ENCODE peak calls at places on chromosomes 12 and 14, in six cellular contexts. One of them, this sample, is unnamed.

GRCh38 chr14:96304956-96305355 is 48.9 kb downstream of the BDKRB1 start:
- DNase-seq in gastrocnemius medialis: no peak
- DNase-seq in vagina: no peak
- DNase-seq in A549: no peak
- DNase-seq in stomach: no peak
- DNase-seq in breast epithelium: no peak
- DNase-seq in this sample: no peak

GRCh38 chr12:132379996-132380395 is 50.6 kb upstream of the GALNT9 start:
- DNase-seq in gastrocnemius medialis: no peak
- DNase-seq in breast epithelium: no peak
- DNase-seq in vagina: no peak
- DNase-seq in stomach: no peak
- DNase-seq in A549: peak; percentile 31
- DNase-seq in this sample: no peak

GRCh38 chr12:50402270-50403000 is 1.8 kb downstream of the LARP4 start:
- DNase-seq in vagina: no peak
- DNase-seq in breast epithelium: no peak
- DNase-seq in stomach: no peak
- DNase-seq in gastrocnemius medialis: no peak
- DNase-seq in A549: no peak
- DNase-seq in this sample: peak; percentile 21

GRCh38 chr12:67287311-67287710 is 18.2 kb downstream of the CAND1 start:
- DNase-seq in vagina: no peak
- DNase-seq in breast epithelium: no peak
- DNase-seq in stomach: no peak
- DNase-seq in gastrocnemius medialis: no peak
- DNase-seq in A549: no peak
- DNase-seq in this sample: no peak

GRCh38 chr14:76257111-76257803 is 105.5 kb downstream of the GPATCH2L start:
- DNase-seq in stomach: no peak
- DNase-seq in breast epithelium: no peak
- DNase-seq in gastrocnemius medialis: no peak
- DNase-seq in vagina: no peak
- DNase-seq in A549: no peak
- DNase-seq in this sample: no peak

GRCh38 chr12:50642035-50642451 is 121.9 kb upstream of the ATF1 start:
- DNase-seq in vagina: no peak
- DNase-seq in gastrocnemius medialis: no peak
- DNase-seq in stomach: no peak
- DNase-seq in A549: peak; percentile 22
- DNase-seq in breast epithelium: no peak
- DNase-seq in this sample: no peak

GRCh38 chr12:29589852-29590251 is 92.4 kb upstream of the OVCH1 start:
- DNase-seq in gastrocnemius medialis: no peak
- DNase-seq in stomach: no peak
- DNase-seq in breast epithelium: no peak
- DNase-seq in vagina: no peak
- DNase-seq in A549: no peak
- DNase-seq in this sample: no peak

GRCh38 chr14:24051162-24051788 is 534 bp upstream of the CARMIL3 start:
- DNase-seq in vagina: no peak
- DNase-seq in breast epithelium: no peak
- DNase-seq in gastrocnemius medialis: no peak
- DNase-seq in A549: no peak
- DNase-seq in stomach: peak; percentile 28
- DNase-seq in this sample: peak; percentile 43

GRCh38 chr12:22051114-22051698 is 5.2 kb downstream of the CMAS start:
- DNase-seq in stomach: no peak
- DNase-seq in breast epithelium: no peak
- DNase-seq in gastrocnemius medialis: no peak
- DNase-seq in A549: no peak
- DNase-seq in vagina: no peak
- DNase-seq in this sample: no peak

GRCh38 chr12:75660107-75660530 is 148.7 kb upstream of the KRR1 start:
- DNase-seq in vagina: no peak
- DNase-seq in gastrocnemius medialis: no peak
- DNase-seq in stomach: no peak
- DNase-seq in breast epithelium: no peak
- DNase-seq in A549: no peak
- DNase-seq in this sample: no peak

GRCh38 chr14:23657959-23658470 is 21.9 kb downstream of the DHRS2 start:
- DNase-seq in vagina: no peak
- DNase-seq in A549: no peak
- DNase-seq in stomach: no peak
- DNase-seq in gastrocnemius medialis: no peak
- DNase-seq in breast epithelium: no peak
- DNase-seq in this sample: no peak

GRCh38 chr14:102803139-102803538 is 25.9 kb downstream of the TRAF3 start:
- DNase-seq in gastrocnemius medialis: no peak
- DNase-seq in stomach: no peak
- DNase-seq in A549: no peak
- DNase-seq in breast epithelium: no peak
- DNase-seq in vagina: no peak
- DNase-seq in this sample: no peak

GRCh38 chr14:54048736-54049135 is 92.1 kb upstream of the BMP4 start:
- DNase-seq in gastrocnemius medialis: no peak
- DNase-seq in stomach: no peak
- DNase-seq in breast epithelium: no peak
- DNase-seq in A549: no peak
- DNase-seq in vagina: no peak
- DNase-seq in this sample: no peak

GRCh38 chr14:54050759-54051158 is 94.1 kb upstream of the BMP4 start:
- DNase-seq in gastrocnemius medialis: no peak
- DNase-seq in breast epithelium: no peak
- DNase-seq in vagina: no peak
- DNase-seq in stomach: peak; percentile 28
- DNase-seq in A549: no peak
- DNase-seq in this sample: no peak

GRCh38 chr14:54046250-54046649 is 89.6 kb upstream of the BMP4 start:
- DNase-seq in stomach: no peak
- DNase-seq in vagina: no peak
- DNase-seq in breast epithelium: no peak
- DNase-seq in gastrocnemius medialis: no peak
- DNase-seq in A549: no peak
- DNase-seq in this sample: no peak

GRCh38 chr14:54048311-54048710 is 91.7 kb upstream of the BMP4 start:
- DNase-seq in breast epithelium: no peak
- DNase-seq in A549: no peak
- DNase-seq in vagina: no peak
- DNase-seq in gastrocnemius medialis: no peak
- DNase-seq in stomach: no peak
- DNase-seq in this sample: no peak

DNA sequence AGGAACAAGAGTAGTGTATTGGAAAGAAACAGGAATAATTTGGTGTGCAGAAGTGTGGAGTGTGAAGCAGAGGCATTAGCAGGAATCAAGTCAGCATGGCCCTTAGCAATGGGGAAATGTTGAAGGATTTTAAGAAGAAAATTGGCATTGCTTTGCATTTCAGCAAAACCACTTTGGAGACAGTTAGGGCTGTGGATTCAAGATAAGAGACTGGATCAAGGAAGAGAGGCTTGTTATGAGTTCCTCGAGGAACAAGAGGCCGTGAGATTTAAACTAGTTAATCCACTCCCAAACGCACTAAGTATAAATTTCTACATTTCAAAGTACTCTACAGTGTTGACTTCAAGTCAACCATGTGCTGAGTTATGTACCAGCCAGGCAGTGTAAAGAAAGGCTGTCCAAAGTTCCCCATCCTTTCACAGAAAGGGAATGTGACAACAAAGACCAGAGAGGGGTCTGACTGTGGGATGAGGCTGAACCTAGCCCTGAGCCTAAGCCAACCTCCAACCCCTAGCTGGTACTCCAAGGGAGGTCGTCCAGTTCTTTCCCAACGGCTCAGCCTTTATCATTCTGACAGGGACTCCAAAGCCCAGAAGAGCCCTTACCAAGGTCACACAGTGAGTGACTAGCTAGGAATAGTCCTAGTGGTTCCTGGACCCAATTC is 91.2 kb upstream of the BMP4 start:
- DNase-seq in breast epithelium: no peak
- DNase-seq in vagina: no peak
- DNase-seq in gastrocnemius medialis: no peak
- DNase-seq in stomach: no peak
- DNase-seq in A549: no peak
- DNase-seq in this sample: no peak
- TF ChIP-seq CTCF in breast epithelium: no peak
- TF ChIP-seq CTCF in vagina: no peak
- TF ChIP-seq CTCF in gastrocnemius medialis: no peak
- TF ChIP-seq CTCF in stomach: no peak
- TF ChIP-seq CTCF in A549: no peak
- TF ChIP-seq CTCF in this sample: no peak

GRCh38 chr12:102059343-102059742 is 2.4 kb downstream of the WASHC3 start:
- DNase-seq in A549: no peak
- DNase-seq in stomach: no peak
- DNase-seq in gastrocnemius medialis: no peak
- DNase-seq in vagina: no peak
- DNase-seq in breast epithelium: no peak
- DNase-seq in this sample: no peak

GRCh38 chr12:102062419-102062806 is 622 bp upstream of the WASHC3 start:
- DNase-seq in gastrocnemius medialis: no peak
- DNase-seq in stomach: no peak
- DNase-seq in A549: no peak
- DNase-seq in vagina: no peak
- DNase-seq in breast epithelium: no peak
- DNase-seq in this sample: no peak

GRCh38 chr12:102063066-102063465 is 1.3 kb upstream of the WASHC3 start:
- DNase-seq in breast epithelium: no peak
- DNase-seq in A549: no peak
- DNase-seq in stomach: no peak
- DNase-seq in vagina: no peak
- DNase-seq in gastrocnemius medialis: no peak
- DNase-seq in this sample: no peak

GRCh38 chr12:102061096-102061555 is 665 bp downstream of the WASHC3 start:
- DNase-seq in breast epithelium: no peak
- DNase-seq in A549: no peak
- DNase-seq in stomach: no peak
- DNase-seq in vagina: no peak
- DNase-seq in gastrocnemius medialis: no peak
- DNase-seq in this sample: no peak

GRCh38 chr12:102061556-102062418 is at the start of gene WASHC3:
- DNase-seq in gastrocnemius medialis: peak; percentile 93
- DNase-seq in A549: peak; percentile 80
- DNase-seq in stomach: peak; percentile 95
- DNase-seq in vagina: no peak
- DNase-seq in breast epithelium: peak; percentile 94
- DNase-seq in this sample: peak; percentile 99
- TF ChIP-seq POLR2A in gastrocnemius medialis: peak; percentile 78
- TF ChIP-seq POLR2A in A549: peak; percentile 67
- TF ChIP-seq POLR2A in stomach: no peak
- TF ChIP-seq POLR2A in vagina: no peak
- TF ChIP-seq POLR2A in breast epithelium: peak; percentile 71
- TF ChIP-seq POLR2A in this sample: peak; percentile 56

GRCh38 chr14:91207008-91207407 is 37.5 kb downstream of the GPR68 start:
- DNase-seq in stomach: no peak
- DNase-seq in vagina: no peak
- DNase-seq in breast epithelium: no peak
- DNase-seq in A549: no peak
- DNase-seq in gastrocnemius medialis: no peak
- DNase-seq in this sample: no peak

GRCh38 chr14:91205449-91205848 is 39.1 kb downstream of the GPR68 start:
- DNase-seq in A549: no peak
- DNase-seq in stomach: no peak
- DNase-seq in gastrocnemius medialis: no peak
- DNase-seq in breast epithelium: no peak
- DNase-seq in vagina: no peak
- DNase-seq in this sample: no peak

GRCh38 chr14:91202234-91202974 is 42.1 kb downstream of the GPR68 start:
- DNase-seq in gastrocnemius medialis: peak; percentile 32
- DNase-seq in breast epithelium: no peak
- DNase-seq in stomach: peak; percentile 34
- DNase-seq in A549: no peak
- DNase-seq in vagina: no peak
- DNase-seq in this sample: no peak

GRCh38 chr14:91204657-91205056 is 39.8 kb downstream of the GPR68 start:
- DNase-seq in vagina: no peak
- DNase-seq in stomach: no peak
- DNase-seq in breast epithelium: no peak
- DNase-seq in A549: no peak
- DNase-seq in gastrocnemius medialis: no peak
- DNase-seq in this sample: no peak
- TF ChIP-seq CTCF in vagina: no peak
- TF ChIP-seq CTCF in stomach: no peak
- TF ChIP-seq CTCF in breast epithelium: no peak
- TF ChIP-seq CTCF in A549: no peak
- TF ChIP-seq CTCF in gastrocnemius medialis: no peak
- TF ChIP-seq CTCF in this sample: no peak

GRCh38 chr12:94650143-94651056 is at the start of gene TMCC3:
- DNase-seq in breast epithelium: no peak
- DNase-seq in stomach: peak; percentile 63
- DNase-seq in gastrocnemius medialis: peak; percentile 75
- DNase-seq in A549: peak; percentile 28
- DNase-seq in vagina: no peak
- DNase-seq in this sample: peak; percentile 87
- TF ChIP-seq POLR2A in breast epithelium: no peak
- TF ChIP-seq POLR2A in stomach: no peak
- TF ChIP-seq POLR2A in gastrocnemius medialis: peak; percentile 91
- TF ChIP-seq POLR2A in A549: no peak
- TF ChIP-seq POLR2A in vagina: no peak
- TF ChIP-seq POLR2A in this sample: no peak

DNA sequence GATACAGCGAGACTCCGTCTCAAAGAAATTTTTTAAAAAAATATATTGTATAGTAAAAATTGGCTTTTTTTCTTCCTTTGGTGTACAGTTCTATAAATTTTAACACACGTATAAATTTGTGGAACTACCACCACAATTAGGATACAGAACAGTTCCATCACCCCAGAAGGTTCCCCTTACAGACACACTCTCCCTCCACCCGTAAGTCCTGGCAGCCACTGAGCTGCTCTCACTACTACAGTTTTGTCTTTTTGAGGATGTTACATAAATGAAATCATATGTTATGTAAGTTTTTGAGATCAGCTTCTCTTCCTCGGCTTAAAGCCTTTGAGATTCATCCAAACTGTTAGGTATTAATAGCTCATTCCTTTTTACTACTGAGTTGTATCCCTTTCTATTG is 74.3 kb upstream of the SLC24A4 start:
- DNase-seq in breast epithelium: no peak
- DNase-seq in vagina: no peak
- DNase-seq in gastrocnemius medialis: no peak
- DNase-seq in stomach: no peak
- DNase-seq in A549: no peak
- DNase-seq in this sample: no peak
- TF ChIP-seq CTCF in breast epithelium: no peak
- TF ChIP-seq CTCF in vagina: no peak
- TF ChIP-seq CTCF in gastrocnemius medialis: no peak
- TF ChIP-seq CTCF in stomach: no peak
- TF ChIP-seq CTCF in A549: no peak
- TF ChIP-seq CTCF in this sample: no peak

GRCh38 chr12:6458281-6459003 is 6.6 kb downstream of the TAPBPL start:
- DNase-seq in A549: no peak
- DNase-seq in vagina: no peak
- DNase-seq in gastrocnemius medialis: no peak
- DNase-seq in stomach: no peak
- DNase-seq in breast epithelium: no peak
- DNase-seq in this sample: peak; percentile 61
- TF ChIP-seq POLR2A in A549: no peak
- TF ChIP-seq POLR2A in vagina: no peak
- TF ChIP-seq POLR2A in gastrocnemius medialis: no peak
- TF ChIP-seq POLR2A in stomach: no peak
- TF ChIP-seq POLR2A in breast epithelium: no peak
- TF ChIP-seq POLR2A in this sample: no peak

GRCh38 chr12:38884666-38885065 is 20.7 kb downstream of the CPNE8 start:
- DNase-seq in gastrocnemius medialis: no peak
- DNase-seq in vagina: no peak
- DNase-seq in breast epithelium: no peak
- DNase-seq in stomach: no peak
- DNase-seq in A549: no peak
- DNase-seq in this sample: no peak
- TF ChIP-seq CTCF in gastrocnemius medialis: no peak
- TF ChIP-seq CTCF in vagina: no peak
- TF ChIP-seq CTCF in breast epithelium: no peak
- TF ChIP-seq CTCF in stomach: no peak
- TF ChIP-seq CTCF in A549: no peak
- TF ChIP-seq CTCF in this sample: no peak

GRCh38 chr12:130953783-130954543 is at the start of gene ADGRD1:
- DNase-seq in A549: peak; percentile 26
- DNase-seq in gastrocnemius medialis: peak; percentile 73
- DNase-seq in vagina: no peak
- DNase-seq in breast epithelium: no peak
- DNase-seq in stomach: peak; percentile 49
- DNase-seq in this sample: peak; percentile 92
- TF ChIP-seq POLR2A in A549: no peak
- TF ChIP-seq POLR2A in gastrocnemius medialis: peak; percentile 56
- TF ChIP-seq POLR2A in vagina: no peak
- TF ChIP-seq POLR2A in breast epithelium: peak; percentile 37
- TF ChIP-seq POLR2A in stomach: no peak
- TF ChIP-seq POLR2A in this sample: no peak